ENCODE peak calls at places on chromosome 5, in seven cellular contexts. One of them, this sample, is unnamed.

GRCh38 chr5:120435129-120435528 is 29.0 kb upstream of the PRR16 start:
- DNase-seq in GM23248: no peak
- DNase-seq in GM23338: no peak
- DNase-seq in PC-3: no peak
- DNase-seq in hepatocyte: no peak
- DNase-seq in neural progenitor cell: no peak
- DNase-seq in HCT116: no peak
- DNase-seq in this sample: no peak

GRCh38 chr5:179455320-179455719 is 95.0 kb upstream of the RUFY1 start:
- DNase-seq in GM23248: no peak
- DNase-seq in GM23338: no peak
- DNase-seq in PC-3: no peak
- DNase-seq in hepatocyte: no peak
- DNase-seq in neural progenitor cell: no peak
- DNase-seq in HCT116: no peak
- DNase-seq in this sample: no peak

GRCh38 chr5:21225223-21226064 is 1237.4 kb upstream of the CDH18 start:
- DNase-seq in GM23248: no peak
- DNase-seq in GM23338: no peak
- DNase-seq in PC-3: peak
- DNase-seq in hepatocyte: peak
- DNase-seq in neural progenitor cell: no peak
- DNase-seq in HCT116: no peak
- DNase-seq in this sample: no peak

GRCh38 chr5:142544946-142545652 is 140.8 kb downstream of the FGF1 start:
- DNase-seq in GM23248: peak
- DNase-seq in GM23338: no peak
- DNase-seq in PC-3: no peak
- DNase-seq in hepatocyte: no peak
- DNase-seq in neural progenitor cell: no peak
- DNase-seq in HCT116: no peak
- DNase-seq in this sample: no peak

GRCh38 chr5:53126514-53126913 is 17.0 kb upstream of the MOCS2 start:
- DNase-seq in GM23248: peak
- DNase-seq in GM23338: no peak
- DNase-seq in PC-3: peak
- DNase-seq in hepatocyte: no peak
- DNase-seq in neural progenitor cell: no peak
- DNase-seq in HCT116: no peak
- DNase-seq in this sample: no peak

GRCh38 chr5:133265257-133265656 is 213.4 kb downstream of the HSPA4 start:
- DNase-seq in GM23248: no peak
- DNase-seq in GM23338: no peak
- DNase-seq in PC-3: no peak
- DNase-seq in hepatocyte: no peak
- DNase-seq in neural progenitor cell: no peak
- DNase-seq in HCT116: no peak
- DNase-seq in this sample: peak

GRCh38 chr5:75320341-75320740 is 16.7 kb upstream of the HMGCR start:
- DNase-seq in GM23248: no peak
- DNase-seq in GM23338: no peak
- DNase-seq in PC-3: no peak
- DNase-seq in hepatocyte: no peak
- DNase-seq in neural progenitor cell: no peak
- DNase-seq in HCT116: no peak
- DNase-seq in this sample: no peak

GRCh38 chr5:149036168-149036567 is 26.7 kb downstream of the SH3TC2 start:
- DNase-seq in GM23248: no peak
- DNase-seq in GM23338: no peak
- DNase-seq in PC-3: no peak
- DNase-seq in hepatocyte: no peak
- DNase-seq in neural progenitor cell: no peak
- DNase-seq in HCT116: no peak
- DNase-seq in this sample: no peak

GRCh38 chr5:3606121-3606831 is 10.6 kb downstream of the IRX1 start:
- DNase-seq in GM23248: peak
- DNase-seq in GM23338: peak
- DNase-seq in PC-3: no peak
- DNase-seq in hepatocyte: no peak
- DNase-seq in neural progenitor cell: peak
- DNase-seq in HCT116: no peak
- DNase-seq in this sample: no peak

GRCh38 chr5:164207646-164208045 is 702.2 kb downstream of the MAT2B start:
- DNase-seq in GM23248: no peak
- DNase-seq in GM23338: no peak
- DNase-seq in PC-3: no peak
- DNase-seq in hepatocyte: no peak
- DNase-seq in neural progenitor cell: no peak
- DNase-seq in HCT116: no peak
- DNase-seq in this sample: no peak

GRCh38 chr5:173581408-173582197 is 34.8 kb downstream of the BOD1 start:
- DNase-seq in GM23248: peak
- DNase-seq in GM23338: peak
- DNase-seq in PC-3: peak
- DNase-seq in hepatocyte: peak
- DNase-seq in neural progenitor cell: peak
- DNase-seq in HCT116: peak
- DNase-seq in this sample: peak

GRCh38 chr5:148730272-148730954 is 76.1 kb upstream of the HTR4 start:
- DNase-seq in GM23248: peak
- DNase-seq in GM23338: no peak
- DNase-seq in PC-3: peak
- DNase-seq in hepatocyte: no peak
- DNase-seq in neural progenitor cell: no peak
- DNase-seq in HCT116: no peak
- DNase-seq in this sample: no peak

GRCh38 chr5:150152636-150153462 is 2.8 kb downstream of the PDGFRB start:
- DNase-seq in GM23248: peak
- DNase-seq in GM23338: no peak
- DNase-seq in PC-3: no peak
- DNase-seq in hepatocyte: no peak
- DNase-seq in neural progenitor cell: no peak
- DNase-seq in HCT116: no peak
- DNase-seq in this sample: no peak

GRCh38 chr5:16854351-16854750 is 81.7 kb downstream of the MYO10 start:
- DNase-seq in GM23248: peak
- DNase-seq in GM23338: no peak
- DNase-seq in PC-3: no peak
- DNase-seq in hepatocyte: no peak
- DNase-seq in neural progenitor cell: no peak
- DNase-seq in HCT116: no peak
- DNase-seq in this sample: no peak

GRCh38 chr5:179407191-179408175 is 62.2 kb upstream of the ADAMTS2 start:
- DNase-seq in GM23248: peak
- DNase-seq in GM23338: no peak
- DNase-seq in PC-3: no peak
- DNase-seq in hepatocyte: peak
- DNase-seq in neural progenitor cell: no peak
- DNase-seq in HCT116: no peak
- DNase-seq in this sample: no peak

GRCh38 chr5:96655506-96655905 is 6.7 kb upstream of the CAST start:
- DNase-seq in GM23248: peak
- DNase-seq in GM23338: no peak
- DNase-seq in PC-3: peak
- DNase-seq in hepatocyte: no peak
- DNase-seq in neural progenitor cell: no peak
- DNase-seq in HCT116: no peak
- DNase-seq in this sample: no peak

GRCh38 chr5:154316223-154316967 is 125.9 kb downstream of the GALNT10 start:
- DNase-seq in GM23248: peak
- DNase-seq in GM23338: no peak
- DNase-seq in PC-3: no peak
- DNase-seq in hepatocyte: no peak
- DNase-seq in neural progenitor cell: no peak
- DNase-seq in HCT116: no peak
- DNase-seq in this sample: no peak

GRCh38 chr5:96718635-96719077 is 56.5 kb downstream of the CAST start:
- DNase-seq in GM23248: no peak
- DNase-seq in GM23338: peak
- DNase-seq in PC-3: peak
- DNase-seq in hepatocyte: no peak
- DNase-seq in neural progenitor cell: no peak
- DNase-seq in HCT116: no peak
- DNase-seq in this sample: no peak

GRCh38 chr5:154850255-154851062 is at the start of gene FAXDC2:
- DNase-seq in GM23248: peak
- DNase-seq in GM23338: peak
- DNase-seq in PC-3: no peak
- DNase-seq in hepatocyte: peak
- DNase-seq in neural progenitor cell: peak
- DNase-seq in HCT116: no peak
- DNase-seq in this sample: no peak

GRCh38 chr5:40679998-40680681 is 425 bp downstream of the PTGER4 start:
- DNase-seq in GM23248: no peak
- DNase-seq in GM23338: peak
- DNase-seq in PC-3: peak
- DNase-seq in hepatocyte: no peak
- DNase-seq in neural progenitor cell: peak
- DNase-seq in HCT116: no peak
- DNase-seq in this sample: peak

GRCh38 chr5:174371600-174372094 is 326.1 kb downstream of the NSG2 start:
- DNase-seq in GM23248: peak
- DNase-seq in GM23338: no peak
- DNase-seq in PC-3: peak
- DNase-seq in hepatocyte: peak
- DNase-seq in neural progenitor cell: no peak
- DNase-seq in HCT116: peak
- DNase-seq in this sample: no peak

GRCh38 chr5:151345187-151345807 is 2.1 kb downstream of the SLC36A2 start:
- DNase-seq in GM23248: no peak
- DNase-seq in GM23338: no peak
- DNase-seq in PC-3: no peak
- DNase-seq in hepatocyte: no peak
- DNase-seq in neural progenitor cell: peak
- DNase-seq in HCT116: no peak
- DNase-seq in this sample: no peak

GRCh38 chr5:151348789-151349188 is 1.4 kb upstream of the SLC36A2 start:
- DNase-seq in GM23248: no peak
- DNase-seq in GM23338: no peak
- DNase-seq in PC-3: no peak
- DNase-seq in hepatocyte: no peak
- DNase-seq in neural progenitor cell: peak
- DNase-seq in HCT116: no peak
- DNase-seq in this sample: no peak

GRCh38 chr5:151344088-151344487 is 3.3 kb downstream of the SLC36A2 start:
- DNase-seq in GM23248: no peak
- DNase-seq in GM23338: no peak
- DNase-seq in PC-3: no peak
- DNase-seq in hepatocyte: no peak
- DNase-seq in neural progenitor cell: no peak
- DNase-seq in HCT116: no peak
- DNase-seq in this sample: no peak

GRCh38 chr5:151345808-151346478 is 1.4 kb downstream of the SLC36A2 start:
- DNase-seq in GM23248: peak
- DNase-seq in GM23338: no peak
- DNase-seq in PC-3: peak
- DNase-seq in hepatocyte: no peak
- DNase-seq in neural progenitor cell: no peak
- DNase-seq in HCT116: no peak
- DNase-seq in this sample: no peak

GRCh38 chr5:151347364-151347763 is at the start of gene SLC36A2:
- DNase-seq in GM23248: no peak
- DNase-seq in GM23338: no peak
- DNase-seq in PC-3: no peak
- DNase-seq in hepatocyte: no peak
- DNase-seq in neural progenitor cell: no peak
- DNase-seq in HCT116: no peak
- DNase-seq in this sample: no peak
- H3K27ac ChIP-seq in GM23248: no peak
- H3K27ac ChIP-seq in GM23338: no peak
- H3K27ac ChIP-seq in PC-3: no peak
- H3K27ac ChIP-seq in hepatocyte: no peak
- H3K27ac ChIP-seq in neural progenitor cell: no peak
- H3K27ac ChIP-seq in HCT116: no peak
- H3K27ac ChIP-seq in this sample: no peak

DNA sequence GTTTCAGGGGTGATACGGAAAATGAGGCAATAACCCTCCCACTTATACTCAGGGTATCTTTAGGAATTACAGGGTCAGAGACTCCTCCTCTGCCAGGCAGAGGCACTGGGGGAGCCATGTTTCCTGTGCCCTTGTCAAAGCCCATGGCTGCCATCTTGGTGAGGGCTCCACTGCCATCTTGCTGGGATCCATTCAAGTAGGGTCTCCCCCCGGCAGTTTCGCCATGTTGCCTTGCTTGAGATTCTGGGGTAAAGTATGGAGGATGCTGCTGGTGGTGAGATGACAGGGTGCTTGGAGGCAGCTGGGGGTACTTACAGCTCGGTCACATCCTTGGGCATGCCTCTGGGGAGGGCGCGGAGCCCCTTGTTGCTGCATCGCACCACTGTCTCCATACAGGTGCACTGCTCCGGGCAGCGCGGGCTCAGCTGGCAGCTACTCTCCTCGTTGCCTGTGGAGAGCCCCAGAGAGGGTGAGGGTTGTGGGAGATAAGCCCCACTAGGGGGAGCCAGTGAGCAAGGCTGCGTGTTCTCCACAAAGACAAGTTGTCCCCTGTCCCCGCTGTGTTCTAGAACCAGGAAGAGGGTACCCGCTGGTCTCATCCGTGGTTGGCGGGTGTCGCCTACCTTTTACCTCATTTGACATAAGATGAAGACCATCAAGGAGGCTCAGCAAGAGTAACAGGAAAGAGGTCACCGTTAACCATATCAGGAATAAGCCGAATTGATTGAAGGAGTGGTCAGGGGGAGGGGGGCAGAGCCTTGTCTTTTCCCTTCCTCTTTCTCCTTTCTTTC is 169.0 kb upstream of the PANK3 start:
- DNase-seq in GM23248: peak
- DNase-seq in GM23338: peak
- DNase-seq in PC-3: peak
- DNase-seq in hepatocyte: peak
- DNase-seq in neural progenitor cell: peak
- DNase-seq in HCT116: peak
- DNase-seq in this sample: peak
- TF ChIP-seq EZH2phosphoT487 in GM23248: no peak
- TF ChIP-seq EZH2phosphoT487 in GM23338: no peak
- TF ChIP-seq EZH2phosphoT487 in PC-3: no peak
- TF ChIP-seq EZH2phosphoT487 in hepatocyte: no peak
- TF ChIP-seq EZH2phosphoT487 in neural progenitor cell: no peak
- TF ChIP-seq EZH2phosphoT487 in HCT116: no peak
- TF ChIP-seq EZH2phosphoT487 in this sample: no peak

DNA sequence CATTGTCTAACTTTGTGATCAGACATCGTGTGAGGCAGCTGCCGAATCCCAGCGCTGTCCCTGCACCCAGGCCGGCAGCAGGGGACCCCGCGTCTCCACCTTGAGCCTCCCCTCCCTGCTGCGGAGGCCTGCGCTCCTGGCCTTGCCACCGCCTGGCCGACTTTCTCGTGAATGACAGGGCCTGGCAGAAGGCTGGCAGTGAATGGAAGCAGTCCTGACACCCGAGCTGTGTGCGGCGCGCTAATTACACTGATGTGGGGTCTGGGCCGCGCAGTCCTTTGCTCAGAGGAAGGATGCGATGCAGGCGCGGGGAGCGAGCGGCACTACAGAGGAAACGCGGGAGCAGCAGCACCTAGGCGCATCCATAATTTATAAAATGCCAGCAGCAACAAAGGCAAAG is 40.3 kb downstream of the POU4F3 start:
- DNase-seq in GM23248: no peak
- DNase-seq in GM23338: peak
- DNase-seq in PC-3: no peak
- DNase-seq in hepatocyte: no peak
- DNase-seq in neural progenitor cell: no peak
- DNase-seq in HCT116: no peak
- DNase-seq in this sample: no peak
- TF ChIP-seq EZH2 in GM23248: no peak
- TF ChIP-seq EZH2 in GM23338: no peak
- TF ChIP-seq EZH2 in PC-3: no peak
- TF ChIP-seq EZH2 in hepatocyte: no peak
- TF ChIP-seq EZH2 in neural progenitor cell: no peak
- TF ChIP-seq EZH2 in HCT116: no peak
- TF ChIP-seq EZH2 in this sample: no peak

GRCh38 chr5:128493657-128494329 is 44.3 kb downstream of the FBN2 start:
- DNase-seq in GM23248: no peak
- DNase-seq in GM23338: peak
- DNase-seq in PC-3: peak
- DNase-seq in hepatocyte: no peak
- DNase-seq in neural progenitor cell: no peak
- DNase-seq in HCT116: no peak
- DNase-seq in this sample: no peak
- H3K27ac ChIP-seq in GM23248: no peak
- H3K27ac ChIP-seq in GM23338: no peak
- H3K27ac ChIP-seq in PC-3: no peak
- H3K27ac ChIP-seq in hepatocyte: no peak
- H3K27ac ChIP-seq in neural progenitor cell: no peak
- H3K27ac ChIP-seq in HCT116: no peak
- H3K27ac ChIP-seq in this sample: no peak